ENCODE peak calls at places on chromosomes 5 and 9, in six cellular contexts. One of them, this sample, is unnamed.

GRCh38 chr9:2359821-2360220 is 261.8 kb upstream of the VLDLR start:
- DNase-seq in uterus: no peak
- DNase-seq in spleen: no peak
- DNase-seq in PC-3: no peak
- DNase-seq in CD8-positive, alpha-beta memory T cell: no peak
- DNase-seq in H7: no peak
- DNase-seq in this sample: no peak

GRCh38 chr9:14532716-14533115 is 160.5 kb downstream of the ZDHHC21 start:
- DNase-seq in uterus: no peak
- DNase-seq in spleen: no peak
- DNase-seq in PC-3: peak; percentile 44
- DNase-seq in CD8-positive, alpha-beta memory T cell: no peak
- DNase-seq in H7: no peak
- DNase-seq in this sample: no peak

GRCh38 chr5:59873113-59873512 is 20.4 kb downstream of the PDE4D start:
- DNase-seq in uterus: no peak
- DNase-seq in spleen: no peak
- DNase-seq in PC-3: no peak
- DNase-seq in CD8-positive, alpha-beta memory T cell: no peak
- DNase-seq in H7: no peak
- DNase-seq in this sample: no peak

GRCh38 chr5:109691248-109691574 is 1.5 kb downstream of the MAN2A1 start:
- DNase-seq in uterus: no peak
- DNase-seq in spleen: no peak
- DNase-seq in PC-3: no peak
- DNase-seq in CD8-positive, alpha-beta memory T cell: no peak
- DNase-seq in H7: no peak
- DNase-seq in this sample: no peak

GRCh38 chr5:5046680-5047502 is 93.2 kb upstream of the ADAMTS16 start:
- DNase-seq in uterus: no peak
- DNase-seq in spleen: no peak
- DNase-seq in PC-3: no peak
- DNase-seq in CD8-positive, alpha-beta memory T cell: no peak
- DNase-seq in H7: no peak
- DNase-seq in this sample: no peak

GRCh38 chr5:32323741-32324140 is 11.0 kb upstream of the MTMR12 start:
- DNase-seq in uterus: no peak
- DNase-seq in spleen: no peak
- DNase-seq in PC-3: no peak
- DNase-seq in CD8-positive, alpha-beta memory T cell: no peak
- DNase-seq in H7: peak; percentile 58
- DNase-seq in this sample: peak; percentile 71

GRCh38 chr9:18129809-18130334 is 344.1 kb upstream of the ADAMTSL1 start:
- DNase-seq in uterus: no peak
- DNase-seq in spleen: no peak
- DNase-seq in PC-3: no peak
- DNase-seq in CD8-positive, alpha-beta memory T cell: no peak
- DNase-seq in H7: no peak
- DNase-seq in this sample: peak; percentile 34

GRCh38 chr5:173016621-173017046 is 33.1 kb downstream of the ATP6V0E1 start:
- DNase-seq in uterus: no peak
- DNase-seq in spleen: no peak
- DNase-seq in PC-3: peak; percentile 77
- DNase-seq in CD8-positive, alpha-beta memory T cell: no peak
- DNase-seq in H7: no peak
- DNase-seq in this sample: peak; percentile 28

GRCh38 chr5:109630109-109630508 is 59.6 kb upstream of the MAN2A1 start:
- DNase-seq in uterus: no peak
- DNase-seq in spleen: no peak
- DNase-seq in PC-3: no peak
- DNase-seq in CD8-positive, alpha-beta memory T cell: no peak
- DNase-seq in H7: no peak
- DNase-seq in this sample: no peak

GRCh38 chr5:7802855-7803254 is 48.1 kb downstream of the CFAP90 start:
- DNase-seq in uterus: no peak
- DNase-seq in spleen: no peak
- DNase-seq in PC-3: peak; percentile 69
- DNase-seq in CD8-positive, alpha-beta memory T cell: no peak
- DNase-seq in H7: no peak
- DNase-seq in this sample: no peak

GRCh38 chr5:97425511-97425910 is 242.5 kb upstream of the RIOK2 start:
- DNase-seq in uterus: no peak
- DNase-seq in spleen: peak; percentile 23
- DNase-seq in PC-3: peak; percentile 38
- DNase-seq in CD8-positive, alpha-beta memory T cell: no peak
- DNase-seq in H7: no peak
- DNase-seq in this sample: peak; percentile 53

GRCh38 chr9:90915693-90916092 is 114.1 kb downstream of the SYK start:
- DNase-seq in uterus: no peak
- DNase-seq in spleen: peak; percentile 74
- DNase-seq in PC-3: peak; percentile 33
- DNase-seq in CD8-positive, alpha-beta memory T cell: no peak
- DNase-seq in H7: peak; percentile 85
- DNase-seq in this sample: peak; percentile 84

GRCh38 chr9:120603601-120604000 is 23.6 kb upstream of the CDK5RAP2 start:
- DNase-seq in uterus: no peak
- DNase-seq in spleen: no peak
- DNase-seq in PC-3: no peak
- DNase-seq in CD8-positive, alpha-beta memory T cell: no peak
- DNase-seq in H7: no peak
- DNase-seq in this sample: no peak

GRCh38 chr9:138096192-138096845 is 218.7 kb downstream of the CACNA1B start:
- DNase-seq in uterus: no peak
- DNase-seq in spleen: no peak
- DNase-seq in PC-3: no peak
- DNase-seq in CD8-positive, alpha-beta memory T cell: no peak
- DNase-seq in H7: no peak
- DNase-seq in this sample: no peak

GRCh38 chr9:588952-589351 is 252.5 kb upstream of the DMRT1 start:
- DNase-seq in uterus: no peak
- DNase-seq in spleen: no peak
- DNase-seq in PC-3: no peak
- DNase-seq in CD8-positive, alpha-beta memory T cell: no peak
- DNase-seq in H7: no peak
- DNase-seq in this sample: no peak

GRCh38 chr9:88308831-88309230 is 79.4 kb upstream of the SPIN1 start:
- DNase-seq in uterus: no peak
- DNase-seq in spleen: no peak
- DNase-seq in PC-3: no peak
- DNase-seq in CD8-positive, alpha-beta memory T cell: no peak
- DNase-seq in H7: no peak
- DNase-seq in this sample: no peak

GRCh38 chr9:35593581-35593980 is 11.5 kb upstream of the TESK1 start:
- DNase-seq in uterus: no peak
- DNase-seq in spleen: no peak
- DNase-seq in PC-3: no peak
- DNase-seq in CD8-positive, alpha-beta memory T cell: no peak
- DNase-seq in H7: no peak
- DNase-seq in this sample: no peak

GRCh38 chr5:142815469-142815868 is 45.3 kb downstream of the ARHGAP26 start:
- DNase-seq in uterus: no peak
- DNase-seq in spleen: no peak
- DNase-seq in PC-3: no peak
- DNase-seq in CD8-positive, alpha-beta memory T cell: no peak
- DNase-seq in H7: no peak
- DNase-seq in this sample: no peak
- H3K36me3 ChIP-seq in uterus: no peaks in the 10 kb centered on the region
- H3K36me3 ChIP-seq in spleen: no peaks in the 10 kb centered on the region
- H3K36me3 ChIP-seq in PC-3: no peaks in the 10 kb centered on the region
- H3K36me3 ChIP-seq in CD8-positive, alpha-beta memory T cell: no peaks in the 10 kb centered on the region
- H3K36me3 ChIP-seq in H7: no peaks in the 10 kb centered on the region
- H3K36me3 ChIP-seq in this sample: no peaks in the 10 kb centered on the region

GRCh38 chr5:170292509-170292908 is 5.1 kb downstream of the LCP2 start:
- DNase-seq in uterus: no peak
- DNase-seq in spleen: no peak
- DNase-seq in PC-3: no peak
- DNase-seq in CD8-positive, alpha-beta memory T cell: no peak
- DNase-seq in H7: no peak
- DNase-seq in this sample: no peak
- H3K36me3 ChIP-seq in uterus: no peaks in the 10 kb centered on the region
- H3K36me3 ChIP-seq in spleen: peaks cover 74% of the 10 kb centered on the region
- H3K36me3 ChIP-seq in PC-3: no peaks in the 10 kb centered on the region
- H3K36me3 ChIP-seq in CD8-positive, alpha-beta memory T cell: peaks cover 63% of the 10 kb centered on the region
- H3K36me3 ChIP-seq in H7: no peaks in the 10 kb centered on the region
- H3K36me3 ChIP-seq in this sample: no peaks in the 10 kb centered on the region

DNA sequence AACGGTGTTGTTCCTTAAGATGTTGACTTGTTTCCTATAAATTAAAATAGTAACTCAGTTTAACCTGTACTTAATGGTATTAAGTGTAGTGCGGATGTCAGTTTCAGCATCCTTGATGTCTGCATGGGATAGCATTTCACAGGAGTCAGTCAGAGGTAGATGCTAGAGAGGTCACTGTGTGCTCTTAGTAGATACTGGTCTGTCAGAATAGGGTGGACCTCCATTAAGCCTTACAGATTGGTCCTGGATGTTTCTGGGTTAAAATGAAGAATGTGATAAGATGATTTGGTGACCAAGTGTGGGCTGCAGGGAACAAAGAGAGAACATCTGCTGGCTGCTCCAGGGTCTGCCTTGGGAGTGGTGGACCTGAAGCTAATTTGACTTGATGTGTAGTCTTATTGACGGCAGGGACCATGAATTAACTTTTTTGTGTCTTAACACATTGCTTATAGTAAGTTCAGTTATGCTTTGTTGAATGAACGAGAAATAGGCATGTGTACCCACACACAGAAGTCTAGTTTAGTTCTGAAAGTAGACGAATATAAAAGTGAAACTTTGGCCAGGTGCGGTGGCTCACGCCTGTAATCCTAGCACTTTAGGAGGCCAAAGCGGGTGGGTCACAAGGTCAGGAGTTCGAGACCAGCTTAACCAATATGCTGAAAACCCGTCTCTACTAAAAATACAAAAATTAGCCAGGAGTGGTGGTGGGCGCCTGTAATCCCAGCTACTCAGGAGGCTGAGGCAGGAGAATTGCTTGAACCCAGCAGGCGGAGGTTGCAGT is 12.5 kb downstream of the RAB24 start:
- DNase-seq in uterus: no peak
- DNase-seq in spleen: no peak
- DNase-seq in PC-3: no peak
- DNase-seq in CD8-positive, alpha-beta memory T cell: no peak
- DNase-seq in H7: no peak
- DNase-seq in this sample: no peak
- H3K36me3 ChIP-seq in uterus: no peaks in the 10 kb centered on the region
- H3K36me3 ChIP-seq in spleen: peaks cover 100% of the 10 kb centered on the region
- H3K36me3 ChIP-seq in PC-3: peaks cover 59% of the 10 kb centered on the region
- H3K36me3 ChIP-seq in CD8-positive, alpha-beta memory T cell: peaks cover 62% of the 10 kb centered on the region
- H3K36me3 ChIP-seq in H7: peaks cover 52% of the 10 kb centered on the region
- H3K36me3 ChIP-seq in this sample: peaks cover 74% of the 10 kb centered on the region

DNA sequence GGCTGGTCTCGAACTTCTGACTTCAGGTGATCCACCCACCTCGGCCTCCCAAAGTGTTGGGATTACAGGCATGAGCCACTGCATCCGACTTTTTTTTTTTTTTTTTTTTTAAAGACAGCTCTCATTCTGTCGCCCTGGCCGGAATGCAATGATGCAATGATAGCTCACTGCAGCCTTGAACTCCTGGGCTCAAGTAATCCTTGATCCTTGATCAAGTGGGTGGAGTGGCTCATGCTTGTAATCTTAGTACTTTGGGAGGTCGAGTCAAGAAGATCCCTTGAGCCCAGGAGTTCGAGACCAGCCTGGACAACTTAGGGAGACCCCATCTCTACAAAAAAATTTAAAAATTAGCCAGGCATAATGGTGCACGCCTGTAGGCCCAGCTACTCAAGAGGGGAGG is 8.1 kb downstream of the SEC24A start:
- DNase-seq in uterus: no peak
- DNase-seq in spleen: no peak
- DNase-seq in PC-3: no peak
- DNase-seq in CD8-positive, alpha-beta memory T cell: no peak
- DNase-seq in H7: no peak
- DNase-seq in this sample: no peak
- H3K36me3 ChIP-seq in uterus: no peaks in the 10 kb centered on the region
- H3K36me3 ChIP-seq in spleen: peaks cover 56% of the 10 kb centered on the region
- H3K36me3 ChIP-seq in PC-3: peaks cover 5% of the 10 kb centered on the region
- H3K36me3 ChIP-seq in CD8-positive, alpha-beta memory T cell: peaks cover 6% of the 10 kb centered on the region
- H3K36me3 ChIP-seq in H7: peaks cover 6% of the 10 kb centered on the region
- H3K36me3 ChIP-seq in this sample: peaks cover 9% of the 10 kb centered on the region

GRCh38 chr9:98215266-98215665 is 22.8 kb upstream of the CORO2A start:
- DNase-seq in uterus: no peak
- DNase-seq in spleen: no peak
- DNase-seq in PC-3: no peak
- DNase-seq in CD8-positive, alpha-beta memory T cell: no peak
- DNase-seq in H7: peak; percentile 15
- DNase-seq in this sample: no peak
- H3K36me3 ChIP-seq in uterus: no peaks in the 10 kb centered on the region
- H3K36me3 ChIP-seq in spleen: peaks cover 98% of the 10 kb centered on the region
- H3K36me3 ChIP-seq in PC-3: no peaks in the 10 kb centered on the region
- H3K36me3 ChIP-seq in CD8-positive, alpha-beta memory T cell: no peaks in the 10 kb centered on the region
- H3K36me3 ChIP-seq in H7: peaks cover 2% of the 10 kb centered on the region
- H3K36me3 ChIP-seq in this sample: no peaks in the 10 kb centered on the region

DNA sequence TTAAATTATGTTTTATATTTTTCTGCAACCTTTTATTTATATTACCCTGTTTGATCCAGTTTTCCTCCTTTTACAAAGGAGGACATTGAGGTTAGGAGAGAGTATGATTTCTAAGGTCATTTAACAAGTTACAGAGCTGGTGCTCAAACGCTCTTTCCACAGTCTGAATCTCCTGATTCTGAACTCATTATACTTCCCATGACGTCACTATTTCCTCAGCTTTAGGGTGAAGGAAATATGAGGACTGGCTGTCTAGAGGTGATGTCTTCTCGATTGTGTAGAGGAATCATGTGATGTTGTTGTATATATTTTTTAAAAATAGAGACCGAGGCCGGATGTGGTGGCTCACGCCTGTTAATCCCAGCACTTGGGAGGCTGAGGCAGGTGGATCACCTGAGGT is 140.0 kb downstream of the ARHGAP26 start:
- DNase-seq in uterus: no peak
- DNase-seq in spleen: no peak
- DNase-seq in PC-3: no peak
- DNase-seq in CD8-positive, alpha-beta memory T cell: no peak
- DNase-seq in H7: no peak
- DNase-seq in this sample: no peak
- H3K36me3 ChIP-seq in uterus: no peaks in the 10 kb centered on the region
- H3K36me3 ChIP-seq in spleen: peaks cover 100% of the 10 kb centered on the region
- H3K36me3 ChIP-seq in PC-3: peaks cover 18% of the 10 kb centered on the region
- H3K36me3 ChIP-seq in CD8-positive, alpha-beta memory T cell: peaks cover 3% of the 10 kb centered on the region
- H3K36me3 ChIP-seq in H7: no peaks in the 10 kb centered on the region
- H3K36me3 ChIP-seq in this sample: peaks cover 3% of the 10 kb centered on the region

GRCh38 chr5:135364416-135365262 is 34.4 kb downstream of the MACROH2A1 start:
- DNase-seq in uterus: no peak
- DNase-seq in spleen: no peak
- DNase-seq in PC-3: peak; percentile 21
- DNase-seq in CD8-positive, alpha-beta memory T cell: no peak
- DNase-seq in H7: no peak
- DNase-seq in this sample: no peak
- H3K36me3 ChIP-seq in uterus: no peaks in the 10 kb centered on the region
- H3K36me3 ChIP-seq in spleen: peaks cover 98% of the 10 kb centered on the region
- H3K36me3 ChIP-seq in PC-3: peaks cover 69% of the 10 kb centered on the region
- H3K36me3 ChIP-seq in CD8-positive, alpha-beta memory T cell: peaks cover 17% of the 10 kb centered on the region
- H3K36me3 ChIP-seq in H7: no peaks in the 10 kb centered on the region
- H3K36me3 ChIP-seq in this sample: no peaks in the 10 kb centered on the region

This sample was measured in GM23338.